ENCODE peak calls at places on chromosomes 4 and X, in nine cellular contexts. One of them, this sample, is unnamed.

GRCh38 chr4:7650606-7651400 is 216.1 kb upstream of the PSAPL1 start:
- DNase-seq in astrocyte of the spinal cord: peak; percentile 32
- DNase-seq in body of pancreas: no peak
- DNase-seq in OCI-LY7: peak; percentile 47
- DNase-seq in omental fat pad: no peak
- DNase-seq in tibial artery: no peak
- DNase-seq in IMR-90: no peak
- DNase-seq in endothelial cell: peak; percentile 42
- DNase-seq in cardiac fibroblast: no peak
- DNase-seq in this sample: no peak

GRCh38 chrX:13256562-13256961 is 63.3 kb downstream of the ATXN3L start:
- DNase-seq in astrocyte of the spinal cord: no peak
- DNase-seq in body of pancreas: no peak
- DNase-seq in OCI-LY7: no peak
- DNase-seq in omental fat pad: no peak
- DNase-seq in tibial artery: no peak
- DNase-seq in IMR-90: no peak
- DNase-seq in endothelial cell: no peak
- DNase-seq in cardiac fibroblast: no peak
- DNase-seq in this sample: no peak

GRCh38 chrX:15430584-15430983 is 46.4 kb upstream of the VEGFD start:
- DNase-seq in astrocyte of the spinal cord: no peak
- DNase-seq in body of pancreas: no peak
- DNase-seq in OCI-LY7: no peak
- DNase-seq in omental fat pad: no peak
- DNase-seq in tibial artery: no peak
- DNase-seq in IMR-90: no peak
- DNase-seq in endothelial cell: no peak
- DNase-seq in cardiac fibroblast: no peak
- DNase-seq in this sample: no peak

GRCh38 chrX:15384304-15384703 is at the start of gene VEGFD:
- DNase-seq in astrocyte of the spinal cord: no peak
- DNase-seq in body of pancreas: no peak
- DNase-seq in OCI-LY7: no peak
- DNase-seq in omental fat pad: no peak
- DNase-seq in tibial artery: no peak
- DNase-seq in IMR-90: peak; percentile 86
- DNase-seq in endothelial cell: no peak
- DNase-seq in cardiac fibroblast: peak; percentile 76
- DNase-seq in this sample: no peak

GRCh38 chr4:183746305-183747229 is 87.5 kb downstream of the TRAPPC11 start:
- DNase-seq in astrocyte of the spinal cord: no peak
- DNase-seq in body of pancreas: no peak
- DNase-seq in OCI-LY7: no peak
- DNase-seq in omental fat pad: no peak
- DNase-seq in tibial artery: peak; percentile 90
- DNase-seq in IMR-90: peak; percentile 6
- DNase-seq in endothelial cell: no peak
- DNase-seq in cardiac fibroblast: no peak
- DNase-seq in this sample: no peak

GRCh38 chr4:5708171-5708828 is at the start of gene EVC2:
- DNase-seq in astrocyte of the spinal cord: peak; percentile 59
- DNase-seq in body of pancreas: peak; percentile 51
- DNase-seq in OCI-LY7: no peak
- DNase-seq in omental fat pad: peak; percentile 35
- DNase-seq in tibial artery: peak; percentile 86
- DNase-seq in IMR-90: peak; percentile 46
- DNase-seq in endothelial cell: peak; percentile 67
- DNase-seq in cardiac fibroblast: peak; percentile 80
- DNase-seq in this sample: peak; percentile 81

GRCh38 chr4:41142946-41143720 is 71.2 kb downstream of the APBB2 start:
- DNase-seq in astrocyte of the spinal cord: peak; percentile 96
- DNase-seq in body of pancreas: peak; percentile 62
- DNase-seq in OCI-LY7: no peak
- DNase-seq in omental fat pad: no peak
- DNase-seq in tibial artery: peak; percentile 84
- DNase-seq in IMR-90: peak; percentile 92
- DNase-seq in endothelial cell: no peak
- DNase-seq in cardiac fibroblast: peak; percentile 96
- DNase-seq in this sample: no peak

GRCh38 chr4:108512615-108513505 is 107.5 kb upstream of the RPL34 start:
- DNase-seq in astrocyte of the spinal cord: peak; percentile 79
- DNase-seq in body of pancreas: peak; percentile 43
- DNase-seq in OCI-LY7: no peak
- DNase-seq in omental fat pad: no peak
- DNase-seq in tibial artery: no peak
- DNase-seq in IMR-90: peak; percentile 66
- DNase-seq in endothelial cell: peak; percentile 40
- DNase-seq in cardiac fibroblast: peak; percentile 38
- DNase-seq in this sample: peak; percentile 37

GRCh38 chr4:139223682-139224317 is 46.8 kb upstream of the ELF2 start:
- DNase-seq in astrocyte of the spinal cord: peak; percentile 75
- DNase-seq in body of pancreas: peak; percentile 28
- DNase-seq in OCI-LY7: no peak
- DNase-seq in omental fat pad: no peak
- DNase-seq in tibial artery: peak; percentile 69
- DNase-seq in IMR-90: peak; percentile 76
- DNase-seq in endothelial cell: no peak
- DNase-seq in cardiac fibroblast: peak; percentile 88
- DNase-seq in this sample: no peak

GRCh38 chr4:47790105-47790504 is 47.8 kb downstream of the CORIN start:
- DNase-seq in astrocyte of the spinal cord: no peak
- DNase-seq in body of pancreas: no peak
- DNase-seq in OCI-LY7: no peak
- DNase-seq in omental fat pad: no peak
- DNase-seq in tibial artery: no peak
- DNase-seq in IMR-90: no peak
- DNase-seq in endothelial cell: no peak
- DNase-seq in cardiac fibroblast: no peak
- DNase-seq in this sample: no peak

GRCh38 chr4:165516281-165516833 is 137.5 kb downstream of the CPE start:
- DNase-seq in astrocyte of the spinal cord: no peak
- DNase-seq in body of pancreas: no peak
- DNase-seq in OCI-LY7: no peak
- DNase-seq in omental fat pad: no peak
- DNase-seq in tibial artery: no peak
- DNase-seq in IMR-90: no peak
- DNase-seq in endothelial cell: no peak
- DNase-seq in cardiac fibroblast: no peak
- DNase-seq in this sample: no peak

GRCh38 chr4:176547005-176547404 is 227.2 kb downstream of the SPCS3 start:
- DNase-seq in astrocyte of the spinal cord: peak; percentile 83
- DNase-seq in body of pancreas: no peak
- DNase-seq in OCI-LY7: no peak
- DNase-seq in omental fat pad: no peak
- DNase-seq in tibial artery: no peak
- DNase-seq in IMR-90: peak; percentile 92
- DNase-seq in endothelial cell: no peak
- DNase-seq in cardiac fibroblast: peak; percentile 43
- DNase-seq in this sample: no peak

DNA sequence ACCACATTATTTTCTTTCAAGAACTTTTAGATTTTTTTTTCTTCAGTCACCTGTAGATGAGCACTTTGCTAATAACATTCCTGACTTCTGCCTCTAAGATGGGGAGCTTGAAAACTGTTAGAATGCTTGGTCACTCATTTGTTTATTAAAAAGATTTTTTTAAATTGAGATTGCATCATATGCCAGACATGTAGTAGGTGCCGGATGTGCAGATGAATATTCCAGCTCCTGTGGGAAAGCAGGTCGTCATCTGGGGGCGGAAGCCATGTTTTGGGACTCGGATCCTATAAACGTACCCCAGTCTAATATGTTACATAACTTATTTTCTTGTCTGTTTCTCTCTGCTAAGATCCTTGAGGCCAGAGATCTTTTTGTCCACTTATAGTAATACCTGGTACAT is 236.8 kb downstream of the ARHGAP10 start:
- DNase-seq in astrocyte of the spinal cord: no peak
- DNase-seq in body of pancreas: no peak
- DNase-seq in OCI-LY7: no peak
- DNase-seq in omental fat pad: no peak
- DNase-seq in tibial artery: no peak
- DNase-seq in IMR-90: peak; percentile 57
- DNase-seq in endothelial cell: no peak
- DNase-seq in cardiac fibroblast: no peak
- DNase-seq in this sample: no peak
- TF ChIP-seq CTCF in astrocyte of the spinal cord: no peak
- TF ChIP-seq CTCF in body of pancreas: no peak
- TF ChIP-seq CTCF in OCI-LY7: no peak
- TF ChIP-seq CTCF in omental fat pad: no peak
- TF ChIP-seq CTCF in tibial artery: no peak
- TF ChIP-seq CTCF in IMR-90: no peak
- TF ChIP-seq CTCF in endothelial cell: no peak
- TF ChIP-seq CTCF in cardiac fibroblast: no peak
- TF ChIP-seq CTCF in this sample: no peak

DNA sequence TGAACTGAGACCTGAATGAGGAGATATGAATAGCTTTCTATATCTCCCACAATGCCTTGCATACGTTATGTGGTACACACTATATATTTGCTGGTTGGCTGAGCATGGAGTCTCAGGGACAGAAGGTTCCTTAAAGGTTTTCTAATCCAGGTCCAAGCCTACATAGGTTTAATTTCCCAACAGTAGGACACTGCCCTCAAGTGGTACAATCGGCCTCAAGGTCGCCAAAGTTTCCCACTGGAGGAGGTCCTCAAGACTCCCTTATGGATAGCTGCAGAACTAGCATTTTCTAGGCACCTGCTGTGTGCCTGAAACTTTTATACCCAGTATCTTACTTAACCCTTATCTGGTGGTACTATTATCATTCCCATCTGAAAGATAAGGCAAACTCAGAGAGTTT is 21.0 kb upstream of the EFNB1 start:
- DNase-seq in astrocyte of the spinal cord: peak; percentile 4
- DNase-seq in body of pancreas: peak; percentile 30
- DNase-seq in OCI-LY7: no peak
- DNase-seq in omental fat pad: no peak
- DNase-seq in tibial artery: no peak
- DNase-seq in IMR-90: no peak
- DNase-seq in endothelial cell: peak; percentile 38
- DNase-seq in cardiac fibroblast: peak; percentile 32
- DNase-seq in this sample: no peak
- TF ChIP-seq CTCF in astrocyte of the spinal cord: peak; percentile 46
- TF ChIP-seq CTCF in body of pancreas: peak; percentile 43
- TF ChIP-seq CTCF in OCI-LY7: no peak
- TF ChIP-seq CTCF in omental fat pad: no peak
- TF ChIP-seq CTCF in tibial artery: peak; percentile 29
- TF ChIP-seq CTCF in IMR-90: peak; percentile 26
- TF ChIP-seq CTCF in endothelial cell: peak; percentile 28
- TF ChIP-seq CTCF in cardiac fibroblast: peak; percentile 25
- TF ChIP-seq CTCF in this sample: no peak

GRCh38 chr4:55941881-55942280 is 6.9 kb upstream of the CEP135 start:
- DNase-seq in astrocyte of the spinal cord: no peak
- DNase-seq in body of pancreas: no peak
- DNase-seq in OCI-LY7: no peak
- DNase-seq in omental fat pad: no peak
- DNase-seq in tibial artery: no peak
- DNase-seq in IMR-90: no peak
- DNase-seq in endothelial cell: no peak
- DNase-seq in cardiac fibroblast: no peak
- DNase-seq in this sample: no peak

GRCh38 chr4:55938501-55938900 is 10.2 kb upstream of the CEP135 start:
- DNase-seq in astrocyte of the spinal cord: no peak
- DNase-seq in body of pancreas: no peak
- DNase-seq in OCI-LY7: no peak
- DNase-seq in omental fat pad: no peak
- DNase-seq in tibial artery: no peak
- DNase-seq in IMR-90: no peak
- DNase-seq in endothelial cell: no peak
- DNase-seq in cardiac fibroblast: no peak
- DNase-seq in this sample: no peak

GRCh38 chr4:55933611-55934010 is 15.1 kb upstream of the CEP135 start:
- DNase-seq in astrocyte of the spinal cord: no peak
- DNase-seq in body of pancreas: no peak
- DNase-seq in OCI-LY7: no peak
- DNase-seq in omental fat pad: no peak
- DNase-seq in tibial artery: no peak
- DNase-seq in IMR-90: no peak
- DNase-seq in endothelial cell: no peak
- DNase-seq in cardiac fibroblast: no peak
- DNase-seq in this sample: no peak

GRCh38 chr4:55939437-55939836 is 9.3 kb upstream of the CEP135 start:
- DNase-seq in astrocyte of the spinal cord: no peak
- DNase-seq in body of pancreas: no peak
- DNase-seq in OCI-LY7: no peak
- DNase-seq in omental fat pad: no peak
- DNase-seq in tibial artery: no peak
- DNase-seq in IMR-90: no peak
- DNase-seq in endothelial cell: no peak
- DNase-seq in cardiac fibroblast: no peak
- DNase-seq in this sample: no peak
- TF ChIP-seq CTCF in astrocyte of the spinal cord: no peak
- TF ChIP-seq CTCF in body of pancreas: no peak
- TF ChIP-seq CTCF in OCI-LY7: no peak
- TF ChIP-seq CTCF in omental fat pad: no peak
- TF ChIP-seq CTCF in tibial artery: no peak
- TF ChIP-seq CTCF in IMR-90: no peak
- TF ChIP-seq CTCF in endothelial cell: no peak
- TF ChIP-seq CTCF in cardiac fibroblast: no peak
- TF ChIP-seq CTCF in this sample: no peak

GRCh38 chr4:17163156-17163555 is 264.7 kb upstream of the LDB2 start:
- DNase-seq in astrocyte of the spinal cord: no peak
- DNase-seq in body of pancreas: no peak
- DNase-seq in OCI-LY7: no peak
- DNase-seq in omental fat pad: no peak
- DNase-seq in tibial artery: no peak
- DNase-seq in IMR-90: no peak
- DNase-seq in endothelial cell: no peak
- DNase-seq in cardiac fibroblast: no peak
- DNase-seq in this sample: no peak

GRCh38 chr4:17164656-17165055 is 266.2 kb upstream of the LDB2 start:
- DNase-seq in astrocyte of the spinal cord: peak; percentile 24
- DNase-seq in body of pancreas: no peak
- DNase-seq in OCI-LY7: no peak
- DNase-seq in omental fat pad: no peak
- DNase-seq in tibial artery: no peak
- DNase-seq in IMR-90: peak; percentile 63
- DNase-seq in endothelial cell: no peak
- DNase-seq in cardiac fibroblast: peak; percentile 52
- DNase-seq in this sample: no peak

GRCh38 chr4:17168571-17168970 is 270.1 kb upstream of the LDB2 start:
- DNase-seq in astrocyte of the spinal cord: peak; percentile 96
- DNase-seq in body of pancreas: no peak
- DNase-seq in OCI-LY7: no peak
- DNase-seq in omental fat pad: no peak
- DNase-seq in tibial artery: no peak
- DNase-seq in IMR-90: peak; percentile 87
- DNase-seq in endothelial cell: no peak
- DNase-seq in cardiac fibroblast: peak; percentile 90
- DNase-seq in this sample: no peak

GRCh38 chr4:17166954-17167353 is 268.5 kb upstream of the LDB2 start:
- DNase-seq in astrocyte of the spinal cord: peak; percentile 44
- DNase-seq in body of pancreas: no peak
- DNase-seq in OCI-LY7: no peak
- DNase-seq in omental fat pad: no peak
- DNase-seq in tibial artery: peak; percentile 72
- DNase-seq in IMR-90: no peak
- DNase-seq in endothelial cell: no peak
- DNase-seq in cardiac fibroblast: peak; percentile 86
- DNase-seq in this sample: no peak

GRCh38 chr4:17165256-17165655 is 266.8 kb upstream of the LDB2 start:
- DNase-seq in astrocyte of the spinal cord: no peak
- DNase-seq in body of pancreas: no peak
- DNase-seq in OCI-LY7: no peak
- DNase-seq in omental fat pad: no peak
- DNase-seq in tibial artery: no peak
- DNase-seq in IMR-90: peak; percentile 19
- DNase-seq in endothelial cell: no peak
- DNase-seq in cardiac fibroblast: peak; percentile 24
- DNase-seq in this sample: no peak
- TF ChIP-seq CTCF in astrocyte of the spinal cord: no peak
- TF ChIP-seq CTCF in body of pancreas: no peak
- TF ChIP-seq CTCF in OCI-LY7: no peak
- TF ChIP-seq CTCF in omental fat pad: no peak
- TF ChIP-seq CTCF in tibial artery: no peak
- TF ChIP-seq CTCF in IMR-90: no peak
- TF ChIP-seq CTCF in endothelial cell: no peak
- TF ChIP-seq CTCF in cardiac fibroblast: no peak
- TF ChIP-seq CTCF in this sample: no peak